ENCODE peak calls at places on chromosomes 11 and 22, in five cellular contexts. Y is NCI-H1930, H is colonic mucosa, F is HT-29, K is HS-5. R is an unnamed sample.
A peak's percentile ranks its signal among the peaks of the same experiment; 100 is the strongest.

GRCh38 chr22:31044262-31044861 is 36.8 kb upstream of the SMTN start:
- DNase-seq in F (no peak), H (peak; percentile 31), K (no peak), Y (no peak), R (peak; percentile 47)

GRCh38 chr11:78659326-78660319 is 85.0 kb upstream of the NARS2 start:
- DNase-seq in K (no peak), Y (no peak), F (no peak), H (no peak), R (no peak)

GRCh38 chr11:68146010-68146540 is 24.9 kb upstream of the CHKA start:
- DNase-seq in F (peak; percentile 94), H (peak; percentile 98), Y (no peak), K (no peak), R (no peak)

GRCh38 chr11:64305691-64306562 is 603 bp downstream of the ESRRA start:
- DNase-seq in F (peak; percentile 90), H (peak; percentile 94), K (no peak), Y (peak; percentile 74), R (peak; percentile 21)

GRCh38 chr11:102234779-102235439 is 82.4 kb upstream of the BIRC3 start:
- DNase-seq in Y (no peak), K (no peak), F (no peak), H (no peak), R (peak; percentile 66)

GRCh38 chr11:9146477-9146876 is 55.1 kb upstream of the SCUBE2 start:
- DNase-seq in H (no peak), K (no peak), F (no peak), Y (no peak), R (no peak)

GRCh38 chr11:69055598-69056516 is 7.1 kb downstream of the TPCN2 start:
- DNase-seq in H (no peak), F (peak; percentile 17), K (no peak), Y (no peak), R (no peak)

GRCh38 chr11:25214535-25215176 is 717.8 kb downstream of the LUZP2 start:
- DNase-seq in F (no peak), Y (no peak), K (no peak), H (no peak), R (no peak)

GRCh38 chr11:107587306-107587979 is 3.5 kb upstream of the ELMOD1 start:
- DNase-seq in H (no peak), Y (no peak), K (no peak), F (no peak), R (peak; percentile 72)

GRCh38 chr22:36362819-36363377 is 24.9 kb downstream of the MYH9 start:
- DNase-seq in Y (no peak), K (no peak), F (no peak), H (no peak), R (no peak)

GRCh38 chr11:13260196-13260962 is 17.2 kb upstream of the BMAL1 start:
- DNase-seq in F (no peak), Y (no peak), K (no peak), H (no peak), R (peak; percentile 16)

GRCh38 chr11:8728566-8728965 is 46.0 kb downstream of the RPL27A start:
- DNase-seq in F (no peak), Y (no peak), K (no peak), H (no peak), R (no peak)

GRCh38 chr22:17778412-17778976 is 4.2 kb upstream of the BID start:
- DNase-seq in H (no peak), Y (no peak), K (no peak), F (no peak), R (no peak)

GRCh38 chr22:43396934-43397457 is 14.8 kb upstream of the MPPED1 start:
- DNase-seq in F (no peak), H (no peak), K (no peak), Y (no peak), R (no peak)

GRCh38 chr22:22941831-22942510 is 54.4 kb downstream of the IGLL5 start:
- DNase-seq in Y (no peak), H (peak; percentile 14), K (no peak), F (no peak), R (no peak)

GRCh38 chr22:27868738-27869282 is 50.2 kb downstream of the PITPNB start:
- DNase-seq in F (no peak), K (no peak), Y (no peak), H (no peak), R (no peak)

GRCh38 chr11:75152090-75152489 is 1.2 kb downstream of the SLCO2B1 start:
- DNase-seq in K (no peak), Y (no peak), H (peak; percentile 54), F (no peak), R (no peak)

GRCh38 chr11:75689861-75690641 is 21.2 kb upstream of the MAP6 start:
- DNase-seq in Y (no peak), H (no peak), K (no peak), F (no peak), R (no peak)

GRCh38 chr11:71311176-71311925 is 59.0 kb upstream of the SHANK2 start:
- DNase-seq in H (peak; percentile 21), K (no peak), F (no peak), Y (no peak), R (no peak)

R was measured in AG10803.